ENCODE peak calls at places on chromosomes 1 and 21, in six cellular contexts. I, S, R, X, Y and M are unnamed samples. For H3K27me3, the result is how much of the 10 kb centered on the place peaks cover.

GRCh38 chr1:6198646-6199297 is 623 bp downstream of the RPL22 start:
- DNase-seq in I (no peak), S (no peak), R (no peak), X (no peak), Y (no peak), M (no peak)

GRCh38 chr1:85146972-85147359 is 53.9 kb downstream of the SYDE2 start:
- DNase-seq in I (no peak), S (no peak), R (no peak), X (no peak), Y (no peak), M (no peak)

GRCh38 chr1:213273546-213273945 is 222.5 kb downstream of the RPS6KC1 start:
- DNase-seq in I (no peak), S (no peak), R (no peak), X (no peak), Y (no peak), M (no peak)

GRCh38 chr1:5847013-5847654 is 145.1 kb downstream of the NPHP4 start:
- DNase-seq in I (peak), S (peak), R (no peak), X (no peak), Y (no peak), M (peak)

GRCh38 chr21:19853709-19854575 is 1144.3 kb upstream of the NCAM2 start:
- DNase-seq in I (peak), S (peak), R (no peak), X (no peak), Y (no peak), M (no peak)

GRCh38 chr1:207793327-207793726 is 41.5 kb downstream of the CD46 start:
- DNase-seq in I (no peak), S (no peak), R (no peak), X (no peak), Y (no peak), M (no peak)

GRCh38 chr1:59183918-59184317 is 113.0 kb upstream of the FGGY start:
- DNase-seq in I (no peak), S (no peak), R (no peak), X (no peak), Y (no peak), M (no peak)

GRCh38 chr21:36034211-36034913 is 26.0 kb downstream of the SETD4 start:
- DNase-seq in I (no peak), S (no peak), R (no peak), X (no peak), Y (no peak), M (no peak)

GRCh38 chr1:167500283-167500860 is 18.0 kb downstream of the CD247 start:
- DNase-seq in I (no peak), S (no peak), R (peak), X (no peak), Y (no peak), M (no peak)

GRCh38 chr1:37892151-37893047 is 33.0 kb upstream of the MTF1 start:
- DNase-seq in I (no peak), S (peak), R (no peak), X (no peak), Y (no peak), M (no peak)

GRCh38 chr1:58780586-58781452 is 3.0 kb downstream of the JUN start:
- DNase-seq in I (peak), S (no peak), R (no peak), X (no peak), Y (no peak), M (no peak)

GRCh38 chr1:211639500-211640361 is 35.7 kb downstream of the NEK2 start:
- DNase-seq in I (no peak), S (no peak), R (no peak), X (no peak), Y (no peak), M (no peak)

GRCh38 chr1:119338004-119338403 is 30.6 kb upstream of the HAO2 start:
- DNase-seq in I (no peak), S (no peak), R (no peak), X (no peak), Y (no peak), M (no peak)

GRCh38 chr1:41423511-41424191 is 60.8 kb downstream of the EDN2 start:
- DNase-seq in I (peak), S (peak), R (no peak), X (no peak), Y (no peak), M (no peak)

GRCh38 chr1:96554364-96554763 is 167.2 kb upstream of the PTBP2 start:
- DNase-seq in I (no peak), S (no peak), R (no peak), X (no peak), Y (no peak), M (no peak)

GRCh38 chr1:159222075-159222865 is 17.6 kb downstream of the ACKR1 start:
- DNase-seq in I (no peak), S (no peak), R (no peak), X (no peak), Y (no peak), M (no peak)

GRCh38 chr21:21067375-21067774 is 69.2 kb downstream of the NCAM2 start:
- DNase-seq in I (no peak), S (no peak), R (no peak), X (no peak), Y (no peak), M (no peak)

GRCh38 chr1:85884372-85885035 is 176.3 kb upstream of the ZNHIT6 start:
- DNase-seq in I (peak), S (no peak), R (no peak), X (peak), Y (no peak), M (no peak)

GRCh38 chr1:33045246-33045645 is 8.6 kb upstream of the AK2 start:
- DNase-seq in I (peak), S (peak), R (no peak), X (no peak), Y (no peak), M (peak)

GRCh38 chr1:206006946-206007345 is 3.8 kb upstream of the RAB7B start:
- DNase-seq in I (no peak), S (no peak), R (no peak), X (no peak), Y (no peak), M (no peak)

GRCh38 chr1:85862456-85862855 is 154.2 kb upstream of the ZNHIT6 start:
- DNase-seq in I (no peak), S (no peak), R (no peak), X (no peak), Y (no peak), M (no peak)

GRCh38 chr1:26602378-26602959 is 72.9 kb downstream of the RPS6KA1 start:
- DNase-seq in I (peak), S (peak), R (no peak), X (peak), Y (peak), M (peak)

GRCh38 chr1:84845357-84845756 is 47.6 kb downstream of the LPAR3 start:
- DNase-seq in I (no peak), S (no peak), R (no peak), X (no peak), Y (no peak), M (no peak)

GRCh38 chr1:88175631-88176226 is 508.3 kb upstream of the PKN2 start:
- DNase-seq in I (no peak), S (no peak), R (no peak), X (no peak), Y (peak), M (no peak)

GRCh38 chr1:226867461-226868054 is 2.9 kb upstream of the PSEN2 start:
- DNase-seq in I (peak), S (no peak), R (no peak), X (no peak), Y (no peak), M (no peak)

GRCh38 chr1:180580237-180580636 is 21.5 kb downstream of the OVAAL start:
- DNase-seq in I (no peak), S (no peak), R (no peak), X (no peak), Y (no peak), M (no peak)

GRCh38 chr1:202200112-202200548 is 6.5 kb downstream of the LGR6 start:
- DNase-seq in I (peak), S (peak), R (no peak), X (no peak), Y (peak), M (no peak)

GRCh38 chr1:193283026-193283425 is 96.6 kb upstream of the B3GALT2 start:
- DNase-seq in I (peak), S (no peak), R (no peak), X (no peak), Y (no peak), M (no peak)

GRCh38 chr21:28207776-28208175 is 784.9 kb downstream of the LTN1 start:
- DNase-seq in I (no peak), S (no peak), R (no peak), X (no peak), Y (no peak), M (no peak)

GRCh38 chr1:40032240-40032891 is 8.2 kb upstream of the CAP1 start:
- DNase-seq in I (peak), S (peak), R (no peak), X (peak), Y (peak), M (peak)

GRCh38 chr1:21307210-21307609 is 16.9 kb upstream of the ECE1 start:
- DNase-seq in I (no peak), S (no peak), R (no peak), X (no peak), Y (no peak), M (no peak)

GRCh38 chr1:47295579-47295978 is 18.4 kb downstream of the STIL start:
- DNase-seq in I (no peak), S (no peak), R (no peak), X (no peak), Y (no peak), M (no peak)

GRCh38 chr1:97412737-97413136 is 508.1 kb downstream of the DPYD start:
- DNase-seq in I (no peak), S (no peak), R (no peak), X (no peak), Y (no peak), M (no peak)

DNA sequence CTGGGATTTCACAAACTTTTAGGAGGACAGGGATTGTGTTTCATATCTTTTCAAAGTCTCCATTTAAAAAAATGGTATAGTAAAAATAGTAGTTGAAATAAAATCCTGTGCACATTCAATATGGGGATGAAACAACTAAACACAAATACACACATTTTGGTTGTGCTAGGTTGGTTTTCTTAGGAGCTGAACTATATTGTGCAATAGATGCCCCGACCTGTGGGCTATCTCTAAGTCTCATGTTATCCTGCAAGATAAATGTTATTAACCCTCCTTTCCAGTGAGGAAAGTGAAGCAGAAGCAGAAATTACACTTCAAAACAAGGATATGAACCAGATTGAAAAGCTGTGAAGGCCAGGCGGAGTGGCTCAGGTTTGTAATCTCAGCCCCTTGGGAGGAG is 1.3 kb upstream of the PLD5 start:
- DNase-seq in I (no peak), S (no peak), R (no peak), X (no peak), Y (no peak), M (no peak)
- H3K27me3 ChIP-seq in I (under half), S (under half), R (under half), X (under half), Y (under half), M (under half)

DNA sequence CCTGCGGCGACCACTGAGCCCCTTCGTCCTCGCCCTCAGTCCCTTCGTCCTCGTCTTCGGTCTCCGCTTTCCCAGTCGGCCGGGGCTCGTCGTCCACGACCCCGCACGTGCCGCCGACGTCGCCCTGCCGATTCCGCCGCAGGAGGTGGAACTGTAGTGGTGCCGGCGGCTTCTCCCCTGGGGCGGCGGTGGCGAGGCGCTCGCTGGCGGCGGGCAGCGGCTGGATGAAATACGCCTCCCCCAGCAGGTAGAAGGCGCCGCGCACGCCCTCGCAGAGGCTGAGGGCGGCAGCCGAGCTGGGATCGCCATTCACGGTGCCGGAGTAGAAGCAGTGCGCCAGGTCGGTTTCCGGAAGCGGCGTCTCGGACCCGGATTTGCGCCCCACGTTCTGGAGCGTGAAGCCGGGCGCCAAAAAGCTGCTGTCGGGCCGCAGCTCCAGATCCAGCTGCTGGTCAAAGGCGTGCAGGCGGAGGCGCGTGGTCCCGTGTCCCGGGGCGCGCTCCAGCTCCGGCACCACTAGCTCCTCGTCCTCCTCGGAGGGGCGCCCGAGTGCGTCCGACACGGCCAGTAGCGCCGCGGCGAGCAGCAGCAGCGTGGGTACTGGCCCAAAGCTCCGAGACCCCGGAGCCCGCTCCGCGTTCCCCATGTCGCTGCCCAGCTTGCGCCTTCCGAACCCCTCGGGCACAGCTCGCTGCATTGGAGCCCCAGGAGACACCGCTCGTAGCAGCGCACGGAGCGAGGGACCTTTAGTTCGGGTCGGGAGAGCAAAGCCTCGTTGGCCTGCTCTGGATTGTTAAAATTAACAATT is 747 bp downstream of the ADAMTS1 start:
- DNase-seq in I (peak), S (no peak), R (no peak), X (no peak), Y (no peak), M (peak)
- TF ChIP-seq REST in I (no peak), S (no peak), R (no peak), X (no peak), Y (no peak), M (no peak)

DNA sequence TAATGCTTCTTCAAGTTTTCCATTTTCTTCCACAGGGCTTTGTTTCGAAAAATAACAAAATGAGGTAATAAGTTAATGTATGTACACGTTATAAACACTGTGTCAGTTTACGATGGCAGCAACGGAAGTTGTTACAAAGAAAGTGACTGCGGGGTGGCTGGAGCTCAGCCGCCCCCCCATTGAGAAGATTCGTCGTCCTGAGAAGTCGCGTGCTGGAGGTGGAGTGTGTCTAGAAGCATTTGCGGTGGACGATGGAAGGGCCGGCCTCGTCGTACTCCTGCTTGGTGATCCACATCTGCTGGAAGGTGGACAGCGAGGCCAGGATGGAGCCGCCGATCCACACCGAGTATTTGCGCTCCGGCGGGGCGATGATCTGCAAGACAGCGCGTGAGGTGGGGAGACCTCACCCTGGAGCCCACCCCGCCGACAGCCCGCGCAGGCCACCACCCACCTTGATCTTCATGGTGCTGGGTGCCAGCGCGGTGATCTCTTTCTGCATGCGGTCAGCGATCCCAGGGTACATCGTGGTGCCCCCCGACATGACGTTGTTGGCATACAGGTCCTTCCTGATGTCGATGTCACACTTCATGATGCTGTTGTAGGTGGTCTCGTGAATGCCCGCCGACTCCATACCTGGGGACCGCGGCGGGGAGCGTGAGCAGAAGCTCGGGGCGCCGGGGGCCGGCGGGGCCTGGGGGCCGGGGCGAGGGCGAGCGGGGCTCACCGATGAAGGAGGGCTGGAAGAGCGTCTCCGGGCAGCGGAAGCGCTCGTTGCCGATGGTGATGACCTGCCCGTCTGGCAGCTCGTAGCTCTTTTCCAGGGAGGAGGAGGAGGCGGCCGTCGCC is 2.4 kb downstream of the ACTA1 start:
- DNase-seq in I (peak), S (no peak), R (no peak), X (no peak), Y (no peak), M (no peak)
- H3K4me3 ChIP-seq in I (peak), S (no peak), R (no peak), X (no peak), Y (no peak), M (no peak)

DNA sequence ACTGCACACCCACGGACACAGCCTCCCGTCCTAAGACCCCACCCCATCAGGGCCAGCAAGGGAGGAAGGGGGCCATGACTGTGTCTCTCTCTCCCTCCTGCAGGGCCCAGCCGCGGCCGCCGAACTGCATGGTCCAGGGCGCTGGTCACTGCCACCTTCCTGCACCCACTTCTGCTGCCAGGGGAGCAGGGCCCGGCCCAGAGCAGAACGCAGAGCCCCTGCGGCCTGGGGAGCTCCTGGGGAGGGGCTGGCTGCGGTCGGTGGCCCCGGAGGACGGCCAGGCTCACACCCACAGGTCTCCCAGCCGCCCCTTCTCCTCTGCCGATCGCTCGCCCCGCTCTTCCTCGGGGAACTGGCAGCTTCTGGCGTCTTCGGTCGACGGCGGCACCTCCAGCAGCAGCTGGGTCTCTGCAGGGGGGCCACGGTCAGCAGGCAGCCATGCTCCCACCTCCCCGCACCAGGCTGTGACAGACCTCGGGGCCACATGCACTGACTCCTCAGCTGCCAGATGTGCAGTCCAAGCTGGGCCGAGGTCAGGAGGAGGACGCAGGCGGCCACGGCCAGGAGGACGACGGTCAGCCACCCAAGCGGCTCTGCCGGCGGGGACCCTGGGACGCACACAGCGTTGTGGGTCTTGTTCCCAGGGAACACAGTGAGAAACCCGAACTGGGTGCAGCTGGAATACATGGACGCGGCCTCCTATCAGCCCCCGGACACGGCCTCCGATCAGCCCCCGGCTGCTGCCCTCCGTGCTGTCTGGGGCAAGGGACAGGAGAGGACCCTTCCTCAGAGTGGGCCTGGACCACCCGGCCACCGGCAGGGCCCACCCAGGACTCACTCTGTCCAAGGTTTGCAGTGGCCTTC is 2.6 kb downstream of the TNFRSF18 start:
- DNase-seq in I (no peak), S (no peak), R (no peak), X (no peak), Y (no peak), M (no peak)
- H3K27me3 ChIP-seq in I (under half), S (under half), R (under half), X (under half), Y (under half), M (half or more)

DNA sequence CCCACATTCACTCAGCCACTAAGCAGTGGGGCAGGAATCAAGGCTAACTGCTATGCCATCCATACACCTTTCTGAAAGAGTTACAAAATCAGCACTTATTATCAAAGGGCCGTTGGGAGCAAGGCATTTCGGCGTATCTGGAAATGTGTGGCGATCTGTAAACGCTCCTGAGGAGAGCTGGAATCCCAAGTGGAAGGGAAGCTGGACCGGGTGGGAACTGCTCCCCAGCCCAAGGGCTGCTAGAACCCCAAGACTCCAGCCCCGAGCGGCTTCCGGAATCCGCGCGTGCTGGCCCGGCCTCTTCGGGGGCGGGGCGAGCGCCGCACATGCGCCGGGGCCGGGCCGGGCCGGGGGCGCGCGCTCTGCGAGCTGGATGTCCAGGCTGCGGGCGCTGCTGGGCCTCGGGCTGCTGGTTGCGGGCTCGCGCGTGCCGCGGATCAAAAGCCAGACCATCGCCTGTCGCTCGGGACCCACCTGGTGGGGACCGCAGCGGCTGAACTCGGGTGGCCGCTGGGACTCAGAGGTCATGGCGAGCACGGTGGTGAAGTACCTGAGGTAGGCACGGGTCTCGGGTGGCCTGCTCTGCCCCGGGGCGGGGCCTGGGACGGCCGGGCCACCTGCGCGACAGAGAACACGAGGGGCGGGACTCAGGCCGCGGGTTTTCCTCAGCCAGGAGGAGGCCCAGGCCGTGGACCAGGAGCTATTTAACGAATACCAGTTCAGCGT is at the start of gene NAXE:
- DNase-seq in I (peak), S (peak), R (no peak), X (no peak), Y (no peak), M (peak)
- TF ChIP-seq REST in I (no peak), S (peak), R (no peak), X (no peak), Y (no peak), M (no peak)